ENCODE peak calls at places on chromosome 7, in six cellular contexts. V is endothelial cell, K is right atrium auricular region, F is PC-9, B is tibial artery, W is AG09309. U is an unnamed sample.

GRCh38 chr7:83326223-83326622 is 163.5 kb upstream of the PCLO start:
- DNase-seq in K (no peak), W (no peak), F (no peak), B (no peak), V (no peak), U (no peak)

GRCh38 chr7:96126382-96126781 is 195.5 kb downstream of the SLC25A13 start:
- DNase-seq in W (no peak), V (no peak), F (no peak), K (no peak), B (no peak), U (no peak)

GRCh38 chr7:2116086-2116810 is 116.5 kb downstream of the MAD1L1 start:
- DNase-seq in W (no peak), F (no peak), K (peak; percentile 65), V (no peak), B (no peak), U (no peak)

GRCh38 chr7:157980774-157981173 is 606.8 kb downstream of the PTPRN2 start:
- DNase-seq in F (no peak), K (no peak), B (no peak), V (no peak), W (no peak), U (no peak)

GRCh38 chr7:135390829-135391228 is 119.1 kb downstream of the CNOT4 start:
- DNase-seq in V (no peak), K (no peak), F (no peak), B (no peak), W (no peak), U (no peak)

GRCh38 chr7:7099584-7100014 is 82.7 kb upstream of the C1GALT1 start:
- DNase-seq in F (peak; percentile 96), W (peak; percentile 79), V (peak; percentile 65), K (peak; percentile 86), B (peak; percentile 73), U (peak; percentile 74)

GRCh38 chr7:69438584-69438983 is 159.7 kb upstream of the AUTS2 start:
- DNase-seq in V (no peak), K (no peak), B (no peak), W (no peak), F (no peak), U (no peak)

GRCh38 chr7:127598318-127598717 is 4.8 kb downstream of the FSCN3 start:
- DNase-seq in V (peak; percentile 49), B (no peak), K (no peak), F (no peak), W (no peak), U (no peak)

GRCh38 chr7:66841898-66842297 is 79.1 kb upstream of the TMEM248 start:
- DNase-seq in K (no peak), B (no peak), V (no peak), F (no peak), W (no peak), U (no peak)

GRCh38 chr7:46932656-46933424 is 649.1 kb downstream of the TNS3 start:
- DNase-seq in K (peak; percentile 69), F (peak; percentile 38), B (peak; percentile 73), V (no peak), W (peak; percentile 99), U (no peak)

GRCh38 chr7:122383934-122384333 is 79.4 kb upstream of the FEZF1 start:
- DNase-seq in V (no peak), K (no peak), W (no peak), F (no peak), B (no peak), U (no peak)

GRCh38 chr7:351256-351655 is 61.3 kb downstream of the FOXL3 start:
- DNase-seq in K (no peak), V (no peak), F (no peak), B (no peak), W (no peak), U (no peak)

GRCh38 chr7:2633538-2634264 is 1.9 kb downstream of the TTYH3 start:
- DNase-seq in B (peak; percentile 62), W (peak; percentile 76), K (peak; percentile 84), V (no peak), F (peak; percentile 71), U (no peak)

GRCh38 chr7:157271315-157271990 is 65.4 kb upstream of the DNAJB6 start:
- DNase-seq in B (no peak), V (no peak), K (no peak), W (no peak), F (no peak), U (no peak)

GRCh38 chr7:74292757-74293576 is 3.8 kb downstream of the CLIP2 start:
- DNase-seq in W (no peak), K (no peak), V (no peak), F (no peak), B (no peak), U (no peak)

GRCh38 chr7:116598278-116598677 is 73.4 kb downstream of the CAV1 start:
- DNase-seq in F (no peak), K (no peak), W (no peak), V (no peak), B (no peak), U (no peak)

GRCh38 chr7:142626420-142627035 is 122.7 kb upstream of the PRSS1 start:
- DNase-seq in K (no peak), F (no peak), W (no peak), B (peak; percentile 44), V (peak; percentile 76), U (no peak)

GRCh38 chr7:17985473-17986239 is 42.0 kb downstream of the PRPS1L1 start:
- DNase-seq in K (no peak), V (no peak), W (no peak), F (peak; percentile 21), B (no peak), U (no peak)
- TF ChIP-seq CTCF in K (no peak), V (no peak), W (no peak), F (no peak), B (no peak), U (no peak)

GRCh38 chr7:155860840-155861479 is 48.7 kb upstream of the SHH start:
- DNase-seq in V (no peak), B (no peak), W (peak; percentile 3), K (no peak), F (peak; percentile 92), U (no peak)

GRCh38 chr7:155860461-155860839 is 48.2 kb upstream of the SHH start:
- DNase-seq in B (no peak), W (no peak), F (no peak), V (no peak), K (no peak), U (no peak)

GRCh38 chr7:155858521-155859061 is 46.3 kb upstream of the SHH start:
- DNase-seq in B (no peak), W (no peak), V (no peak), K (no peak), F (peak; percentile 85), U (no peak)

GRCh38 chr7:155856656-155857055 is 44.4 kb upstream of the SHH start:
- DNase-seq in B (no peak), V (no peak), K (no peak), W (no peak), F (no peak), U (peak; percentile 21)

DNA sequence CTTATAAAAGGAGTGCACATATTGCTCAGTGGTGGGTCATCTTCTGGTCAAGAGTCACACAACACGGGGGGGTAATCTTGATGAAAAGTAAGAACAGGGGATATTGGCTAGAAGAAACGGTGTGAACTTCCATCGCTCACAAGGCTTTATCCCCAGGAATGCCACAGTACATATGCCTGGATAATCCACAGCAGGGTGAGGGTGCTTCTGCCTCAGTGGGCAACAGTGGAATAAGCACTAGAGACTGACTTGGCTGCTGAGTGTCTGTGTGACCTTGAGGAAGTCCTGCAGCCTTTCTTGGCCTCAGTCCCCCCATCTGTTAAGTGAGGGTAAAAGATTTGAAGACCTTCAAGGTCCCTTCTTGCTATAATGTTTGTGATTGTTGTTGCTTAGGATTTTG is 44.9 kb upstream of the SHH start:
- DNase-seq in W (no peak), K (no peak), V (no peak), F (no peak), B (no peak), U (peak; percentile 6)
- TF ChIP-seq CTCF in W (no peak), K (no peak), V (no peak), F (no peak), B (no peak), U (no peak)

GRCh38 chr7:140230862-140231778 is 54.3 kb upstream of the KDM7A start:
- DNase-seq in V (peak; percentile 53), W (no peak), F (no peak), B (no peak), K (peak; percentile 74), U (peak; percentile 56)
- TF ChIP-seq CTCF in V (no peak), W (no peak), F (no peak), B (no peak), K (no peak), U (no peak)

GRCh38 chr7:44208085-44208484 is 7.3 kb downstream of the YKT6 start:
- DNase-seq in V (no peak), W (no peak), B (no peak), F (no peak), K (no peak), U (no peak)
- TF ChIP-seq CTCF in V (no peak), W (no peak), B (no peak), F (no peak), K (no peak), U (no peak)

U was measured in mesothelial cell of epicardium.